ENCODE peak calls at places on chromosomes 12 and 14, in nine cellular contexts. I, O, L, P, C, U, N, K and D are unnamed samples.

GRCh38 chr14:20714593-20715250 is 26.2 kb downstream of the ANG start:
- DNase-seq in I (no peak), O (no peak), L (no peak), P (no peak), C (peak; percentile 87), U (peak; percentile 63), N (no peak), K (no peak), D (no peak)

GRCh38 chr12:27539191-27539631 is 15.2 kb downstream of the PPFIBP1 start:
- DNase-seq in I (no peak), O (no peak), L (no peak), P (no peak), C (no peak), U (peak; percentile 65), N (no peak), K (no peak), D (no peak)

GRCh38 chr14:88706425-88706824 is 86.3 kb downstream of the EML5 start:
- DNase-seq in I (no peak), O (no peak), L (no peak), P (no peak), C (no peak), U (peak; percentile 9), N (no peak), K (no peak), D (no peak)

GRCh38 chr12:14612895-14613294 is 45.2 kb upstream of the PLBD1 start:
- DNase-seq in I (no peak), O (no peak), L (no peak), P (no peak), C (no peak), U (no peak), N (no peak), K (no peak), D (no peak)

GRCh38 chr12:63319386-63319785 is 168.4 kb upstream of the AVPR1A start:
- DNase-seq in I (no peak), O (no peak), L (no peak), P (no peak), C (no peak), U (no peak), N (no peak), K (no peak), D (no peak)

GRCh38 chr14:92437729-92438280 is 75.8 kb upstream of the RIN3 start:
- DNase-seq in I (no peak), O (no peak), L (no peak), P (no peak), C (no peak), U (no peak), N (no peak), K (no peak), D (no peak)

GRCh38 chr12:28869197-28869596 is 279.9 kb upstream of the FAR2 start:
- DNase-seq in I (no peak), O (no peak), L (no peak), P (no peak), C (no peak), U (no peak), N (no peak), K (no peak), D (no peak)

GRCh38 chr12:52582971-52583456 is 9.4 kb upstream of the KRT74 start:
- DNase-seq in I (peak; percentile 47), O (peak; percentile 73), L (peak; percentile 8), P (peak; percentile 76), C (no peak), U (peak; percentile 26), N (peak; percentile 59), K (peak; percentile 57), D (peak; percentile 53)

GRCh38 chr12:112112423-112113132 is 4.0 kb upstream of the NAA25 start:
- DNase-seq in I (no peak), O (no peak), L (no peak), P (no peak), C (no peak), U (no peak), N (no peak), K (no peak), D (no peak)

GRCh38 chr14:104239866-104240301 is 101.5 kb downstream of the KIF26A start:
- DNase-seq in I (no peak), O (no peak), L (no peak), P (no peak), C (no peak), U (no peak), N (no peak), K (no peak), D (no peak)

GRCh38 chr14:100540141-100540925 is 46.9 kb downstream of the BEGAIN start:
- DNase-seq in I (no peak), O (peak; percentile 35), L (peak; percentile 41), P (no peak), C (peak; percentile 29), U (no peak), N (no peak), K (no peak), D (no peak)

GRCh38 chr12:67042697-67043131 is 226.4 kb upstream of the CAND1 start:
- DNase-seq in I (no peak), O (peak; percentile 37), L (peak; percentile 55), P (no peak), C (no peak), U (peak; percentile 13), N (no peak), K (no peak), D (no peak)

GRCh38 chr12:8992086-8992409 is 2.7 kb downstream of the KLRG1 start:
- DNase-seq in I (no peak), O (no peak), L (no peak), P (peak; percentile 8), C (no peak), U (no peak), N (no peak), K (no peak), D (no peak)

GRCh38 chr12:132285991-132286681 is 43.3 kb downstream of the GALNT9 start:
- DNase-seq in I (no peak), O (no peak), L (no peak), P (no peak), C (peak; percentile 70), U (no peak), N (no peak), K (no peak), D (no peak)

GRCh38 chr12:39037115-39037514 is 131.7 kb upstream of the CPNE8 start:
- DNase-seq in I (no peak), O (peak; percentile 19), L (no peak), P (no peak), C (no peak), U (no peak), N (no peak), K (no peak), D (no peak)

GRCh38 chr12:127260531-127260930 is 1006.4 kb upstream of the TMEM132C start:
- DNase-seq in I (no peak), O (no peak), L (no peak), P (no peak), C (no peak), U (peak; percentile 79), N (no peak), K (no peak), D (no peak)

GRCh38 chr12:60279224-60279623 is 683.4 kb downstream of the SLC16A7 start:
- DNase-seq in I (no peak), O (no peak), L (no peak), P (no peak), C (no peak), U (peak; percentile 83), N (no peak), K (no peak), D (no peak)

GRCh38 chr12:100520048-100520769 is 46.5 kb downstream of the NR1H4 start:
- DNase-seq in I (no peak), O (no peak), L (no peak), P (no peak), C (no peak), U (no peak), N (no peak), K (no peak), D (no peak)

GRCh38 chr12:40262657-40263056 is 37.9 kb downstream of the LRRK2 start:
- DNase-seq in I (no peak), O (no peak), L (no peak), P (no peak), C (no peak), U (no peak), N (no peak), K (no peak), D (no peak)

GRCh38 chr12:116708826-116709756 is 28.8 kb downstream of the SPRING1 start:
- DNase-seq in I (peak; percentile 44), O (no peak), L (peak; percentile 65), P (peak; percentile 40), C (peak; percentile 60), U (peak; percentile 47), N (peak; percentile 32), K (peak; percentile 70), D (peak; percentile 3)

GRCh38 chr12:116931665-116932064 is 20.9 kb downstream of the FBXW8 start:
- DNase-seq in I (no peak), O (no peak), L (no peak), P (no peak), C (no peak), U (no peak), N (no peak), K (no peak), D (no peak)

GRCh38 chr12:130747867-130748740 is 32.0 kb upstream of the RIMBP2 start:
- DNase-seq in I (peak; percentile 69), O (peak; percentile 82), L (peak; percentile 88), P (peak; percentile 48), C (peak; percentile 88), U (peak; percentile 36), N (peak; percentile 46), K (peak; percentile 67), D (peak; percentile 38)

GRCh38 chr14:72492196-72492595 is 401.7 kb downstream of the DPF3 start:
- DNase-seq in I (no peak), O (no peak), L (no peak), P (no peak), C (no peak), U (no peak), N (no peak), K (no peak), D (no peak)

GRCh38 chr12:96500686-96501085 is 11.3 kb downstream of the CFAP54 start:
- DNase-seq in I (no peak), O (no peak), L (no peak), P (no peak), C (no peak), U (peak; percentile 43), N (no peak), K (peak; percentile 39), D (no peak)

GRCh38 chr14:50769893-50770500 is 61.0 kb downstream of the NIN start:
- DNase-seq in I (no peak), O (no peak), L (no peak), P (no peak), C (no peak), U (no peak), N (no peak), K (no peak), D (no peak)

GRCh38 chr12:6316921-6317692 is 6.6 kb downstream of the PLEKHG6 start:
- DNase-seq in I (no peak), O (no peak), L (no peak), P (no peak), C (no peak), U (no peak), N (no peak), K (no peak), D (no peak)

GRCh38 chr12:78963439-78964222 is 99.1 kb downstream of the SYT1 start:
- DNase-seq in I (no peak), O (no peak), L (no peak), P (no peak), C (no peak), U (peak; percentile 64), N (no peak), K (no peak), D (no peak)

GRCh38 chr14:22344673-22345072 is 244.4 kb downstream of the DAD1 start:
- DNase-seq in I (no peak), O (no peak), L (no peak), P (no peak), C (no peak), U (no peak), N (no peak), K (no peak), D (no peak)

GRCh38 chr12:46160081-46160980 is 108.5 kb downstream of the SLC38A1 start:
- DNase-seq in I (no peak), O (peak; percentile 40), L (peak; percentile 100), P (no peak), C (no peak), U (no peak), N (no peak), K (no peak), D (no peak)

GRCh38 chr14:35419429-35419841 is 14.9 kb upstream of the NFKBIA start:
- DNase-seq in I (no peak), O (no peak), L (peak; percentile 56), P (no peak), C (no peak), U (no peak), N (no peak), K (no peak), D (no peak)

GRCh38 chr12:54628186-54628846 is 6.4 kb downstream of the LACRT start:
- DNase-seq in I (no peak), O (no peak), L (no peak), P (no peak), C (no peak), U (no peak), N (no peak), K (no peak), D (no peak)